ENCODE peak calls at places on chromosome 15, in six cellular contexts. R, U, C, O, L and E are unnamed samples. For H3K36me3 and H3K27me3, the result is how much of the 10 kb centered on the place peaks cover.

GRCh38 chr15:39801641-39802309 is 19.1 kb upstream of the FSIP1 start:
- DNase-seq in U (peak), R (peak), L (peak), O (no peak), C (no peak), E (no peak)

GRCh38 chr15:35827949-35828348 is 282.0 kb upstream of the DPH6 start:
- DNase-seq in L (no peak), C (no peak), R (peak), U (no peak), O (no peak), E (no peak)

GRCh38 chr15:65303687-65304392 is 637 bp upstream of the RNU5B-1 start:
- DNase-seq in O (peak), L (peak), R (peak), U (peak), C (peak), E (peak)

GRCh38 chr15:75032391-75032790 is 9.0 kb downstream of the PPCDC start:
- DNase-seq in C (no peak), R (peak), U (no peak), O (no peak), L (no peak), E (no peak)

GRCh38 chr15:32641517-32642059 is at the start of gene SCG5:
- DNase-seq in C (no peak), R (peak), L (no peak), O (peak), U (peak), E (no peak)

GRCh38 chr15:92979011-92979701 is 79.0 kb downstream of the CHD2 start:
- DNase-seq in L (no peak), R (no peak), C (no peak), U (no peak), O (no peak), E (no peak)

GRCh38 chr15:34812369-34812768 is 17.0 kb upstream of the ACTC1 start:
- DNase-seq in R (no peak), C (no peak), L (no peak), O (no peak), U (no peak), E (no peak)

GRCh38 chr15:64379216-64379960 is 1.9 kb downstream of the PCLAF start:
- DNase-seq in O (no peak), U (no peak), R (no peak), L (no peak), C (no peak), E (no peak)

GRCh38 chr15:82832601-82833209 is 23.3 kb downstream of the WHAMM start:
- DNase-seq in L (peak), C (no peak), U (no peak), R (peak), O (no peak), E (peak)

GRCh38 chr15:69666441-69666882 is 213.8 kb downstream of the RPLP1 start:
- DNase-seq in R (no peak), U (peak), L (no peak), C (no peak), O (no peak), E (no peak)

GRCh38 chr15:92833493-92834271 is 66.4 kb upstream of the CHD2 start:
- DNase-seq in R (no peak), U (no peak), O (no peak), C (no peak), L (no peak), E (no peak)

GRCh38 chr15:41683955-41684354 is 23.8 kb downstream of the MGA start:
- DNase-seq in L (no peak), R (no peak), U (no peak), O (no peak), C (no peak), E (no peak)

GRCh38 chr15:45458746-45459403 is 63.7 kb downstream of the SLC30A4 start:
- DNase-seq in U (peak), L (no peak), C (peak), R (peak), O (peak), E (peak)

GRCh38 chr15:48680841-48681240 is 35.3 kb upstream of the FBN1 start:
- DNase-seq in R (no peak), O (no peak), C (no peak), U (no peak), L (no peak), E (no peak)

GRCh38 chr15:99986297-99987118 is 253.3 kb upstream of the LYSMD4 start:
- DNase-seq in U (no peak), R (no peak), O (no peak), L (no peak), C (peak), E (no peak)

GRCh38 chr15:77599899-77600298 is 32.8 kb downstream of the LINGO1 start:
- DNase-seq in R (peak), C (no peak), U (peak), L (peak), O (no peak), E (peak)

GRCh38 chr15:54580643-54581042 is 602.4 kb downstream of the UNC13C start:
- DNase-seq in R (no peak), L (no peak), U (no peak), O (no peak), C (no peak), E (no peak)

GRCh38 chr15:70214266-70214665 is 116.5 kb upstream of the TLE3 start:
- DNase-seq in L (no peak), C (no peak), U (no peak), O (no peak), R (no peak), E (no peak)

GRCh38 chr15:75149911-75150709 is 51.6 kb upstream of the C15orf39 start:
- DNase-seq in L (peak), O (no peak), R (no peak), U (peak), C (no peak), E (peak)

DNA sequence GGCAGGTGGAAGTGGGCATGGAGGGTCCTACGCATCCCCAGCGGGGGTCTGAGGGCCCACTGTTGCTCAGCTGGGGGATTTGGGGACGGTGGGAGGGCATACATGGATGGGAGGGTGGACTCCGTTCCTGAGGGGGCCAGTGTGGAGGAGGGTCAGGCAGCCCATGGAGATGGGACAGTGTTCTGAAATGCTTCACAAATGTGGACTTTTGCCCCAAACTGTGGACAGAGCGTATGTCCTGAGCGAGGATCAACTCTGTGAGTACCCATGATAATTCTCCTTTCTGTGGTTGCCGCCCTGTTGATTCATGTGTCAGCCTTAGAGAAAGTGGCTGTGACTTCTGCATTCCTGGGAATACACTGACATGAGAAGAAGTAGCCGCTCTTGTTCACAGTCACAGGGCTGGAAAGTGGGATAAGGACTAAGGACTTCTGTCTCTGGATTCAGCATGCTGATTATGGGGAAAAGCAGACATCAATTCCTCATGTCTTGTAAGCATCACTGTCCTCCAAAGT is 33.4 kb downstream of the SMAD3 start:
- DNase-seq in O (no peak), U (no peak), L (no peak), R (no peak), C (no peak), E (no peak)
- H3K36me3 ChIP-seq in O (half or more), U (under half), L (under half), R (under half), C (under half), E (half or more)

GRCh38 chr15:88255496-88256171 is 905 bp downstream of the NTRK3 start:
- DNase-seq in U (no peak), L (no peak), C (peak), R (peak), O (peak), E (peak)
- H3K27me3 ChIP-seq in U (half or more), L (under half), C (under half), R (under half), O (under half), E (under half)

GRCh38 chr15:27123808-27124207 is 152.8 kb downstream of the GABRG3 start:
- DNase-seq in L (no peak), U (no peak), O (no peak), C (no peak), R (no peak), E (no peak)
- H3K36me3 ChIP-seq in L (under half), U (under half), O (under half), C (under half), R (under half), E (under half)

GRCh38 chr15:89512631-89513030 is 16.2 kb upstream of the RHCG start:
- DNase-seq in L (no peak), C (no peak), R (no peak), U (no peak), O (no peak), E (no peak)

GRCh38 chr15:89515477-89515876 is 19.1 kb upstream of the RHCG start:
- DNase-seq in U (no peak), R (no peak), C (no peak), L (no peak), O (no peak), E (no peak)

GRCh38 chr15:89513284-89513683 is 16.9 kb upstream of the RHCG start:
- DNase-seq in O (no peak), R (no peak), L (no peak), C (no peak), U (no peak), E (no peak)

GRCh38 chr15:89514596-89515406 is 18.4 kb upstream of the RHCG start:
- DNase-seq in C (no peak), O (no peak), U (no peak), L (no peak), R (no peak), E (no peak)

DNA sequence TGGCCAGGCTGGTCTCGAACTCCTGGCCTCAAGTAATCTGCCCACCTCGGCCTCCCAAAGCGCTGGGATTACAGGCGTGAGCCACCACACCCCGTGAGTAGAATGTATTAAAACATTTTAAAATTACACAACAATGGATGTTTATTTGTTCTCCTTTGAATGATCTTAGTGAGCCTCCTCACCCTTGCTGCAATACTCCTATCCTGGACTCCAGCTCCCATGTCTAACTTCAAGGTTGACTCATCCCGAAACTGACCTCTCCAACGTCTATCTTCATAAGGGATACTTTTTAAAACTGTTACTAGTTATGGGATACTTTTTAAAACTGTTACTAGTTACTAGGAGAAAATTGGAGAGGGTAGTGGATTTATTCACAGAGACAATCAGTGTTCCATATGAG is 17.8 kb upstream of the RHCG start:
- DNase-seq in L (no peak), R (no peak), U (no peak), O (no peak), C (no peak), E (no peak)
- H3K27me3 ChIP-seq in L (under half), R (under half), U (under half), O (under half), C (under half), E (under half)

DNA sequence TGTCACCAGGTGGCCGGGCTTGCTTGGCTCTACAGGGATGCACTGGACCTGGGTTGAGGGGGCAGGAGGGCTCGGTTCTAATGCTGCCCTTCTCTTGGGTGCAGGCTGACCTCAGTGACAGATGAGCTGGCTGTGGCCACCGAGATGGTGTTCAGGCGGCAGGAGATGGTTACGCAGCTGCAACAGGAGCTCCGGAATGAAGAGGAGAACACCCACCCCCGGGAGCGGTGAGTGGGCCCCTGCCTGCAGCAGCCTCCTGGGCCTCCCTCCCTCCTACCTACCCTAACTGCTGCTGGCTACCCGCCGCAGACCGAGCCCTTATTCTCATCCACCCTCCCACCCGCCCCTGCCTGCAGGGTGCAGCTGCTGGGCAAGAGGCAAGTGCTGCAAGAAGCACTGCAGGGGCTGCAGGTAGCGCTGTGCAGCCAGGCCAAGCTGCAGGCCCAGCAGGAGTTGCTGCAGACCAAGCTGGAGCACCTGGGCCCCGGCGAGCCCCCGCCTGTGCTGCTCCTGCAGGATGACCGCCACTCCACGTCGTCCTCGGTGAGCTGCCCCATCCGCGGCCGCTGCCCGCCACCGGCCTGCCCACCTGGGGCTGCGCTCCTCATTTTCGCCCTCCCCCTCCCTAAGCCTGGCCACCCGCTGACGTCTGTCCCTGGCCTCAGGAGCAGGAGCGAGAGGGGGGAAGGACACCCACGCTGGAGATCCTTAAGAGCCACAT is 5.6 kb downstream of the FES start:
- DNase-seq in O (no peak), R (no peak), U (no peak), C (no peak), L (no peak), E (no peak)
- H3K36me3 ChIP-seq in O (under half), R (under half), U (under half), C (under half), L (under half), E (under half)

GRCh38 chr15:31537770-31538592 is 211.3 kb downstream of the KLF13 start:
- DNase-seq in C (no peak), L (no peak), R (no peak), U (no peak), O (no peak), E (no peak)
- H3K27me3 ChIP-seq in C (under half), L (half or more), R (under half), U (under half), O (under half), E (under half)

GRCh38 chr15:25062551-25063430 is 108.0 kb downstream of the SNRPN start:
- DNase-seq in U (no peak), C (peak), O (no peak), R (no peak), L (no peak), E (no peak)
- H3K36me3 ChIP-seq in U (under half), C (under half), O (half or more), R (half or more), L (under half), E (under half)

GRCh38 chr15:91776104-91776503 is 77.4 kb upstream of the SLCO3A1 start:
- DNase-seq in R (no peak), O (no peak), L (no peak), C (no peak), U (no peak), E (no peak)
- H3K27me3 ChIP-seq in R (under half), O (under half), L (under half), C (under half), U (under half), E (under half)